ENCODE peak calls at places on chromosomes 16 and 17, in six cellular contexts. K is mesendoderm, C is MM.1S, R is IMR-90, N is neuronal stem cell, T is fibroblast of lung. F is an unnamed sample.

GRCh38 chr16:49858200-49859129 is 2.6 kb upstream of the ZNF423 start:
- DNase-seq in K (peak; percentile 53), C (no peak), R (no peak), N (peak; percentile 58), T (no peak), F (peak; percentile 80)

GRCh38 chr17:8176197-8176940 is at the start of gene TMEM107:
- DNase-seq in K (peak; percentile 96), C (peak; percentile 94), R (peak; percentile 72), N (peak; percentile 84), T (peak; percentile 80), F (peak; percentile 97)

GRCh38 chr17:43581130-43581529 is 35.0 kb upstream of the ETV4 start:
- DNase-seq in K (no peak), C (no peak), R (no peak), N (no peak), T (no peak), F (no peak)

GRCh38 chr17:69802045-69802740 is 272.8 kb upstream of the KCNJ16 start:
- DNase-seq in K (peak; percentile 55), C (no peak), R (no peak), N (no peak), T (no peak), F (peak; percentile 12)

GRCh38 chr16:15494231-15494630 is 59.8 kb downstream of the BMERB1 start:
- DNase-seq in K (no peak), C (no peak), R (peak; percentile 56), N (no peak), T (peak; percentile 27), F (peak; percentile 62)

GRCh38 chr16:85917012-85917411 is 18.1 kb downstream of the IRF8 start:
- DNase-seq in K (no peak), C (no peak), R (no peak), N (no peak), T (no peak), F (no peak)

GRCh38 chr17:17904171-17905035 is 67.6 kb upstream of the SREBF1 start:
- DNase-seq in K (no peak), C (no peak), R (no peak), N (no peak), T (no peak), F (peak; percentile 80)

GRCh38 chr16:46922239-46922638 is 38.1 kb downstream of the GPT2 start:
- DNase-seq in K (no peak), C (no peak), R (no peak), N (no peak), T (no peak), F (no peak)

GRCh38 chr16:29809850-29810698 is 1.9 kb upstream of the PRRT2 start:
- DNase-seq in K (peak; percentile 65), C (no peak), R (no peak), N (no peak), T (no peak), F (no peak)

GRCh38 chr16:88195021-88195581 is 187.7 kb upstream of the ZNF469 start:
- DNase-seq in K (no peak), C (no peak), R (peak; percentile 52), N (no peak), T (peak; percentile 87), F (no peak)

GRCh38 chr17:6551909-6552768 is 4.2 kb downstream of the PITPNM3 start:
- DNase-seq in K (no peak), C (no peak), R (no peak), N (no peak), T (no peak), F (no peak)

GRCh38 chr16:19524866-19525723 is 1.4 kb downstream of the CCP110 start:
- DNase-seq in K (peak; percentile 55), C (peak; percentile 12), R (peak; percentile 2), N (peak; percentile 6), T (no peak), F (no peak)

GRCh38 chr16:58098207-58099096 is 30.7 kb downstream of the CFAP20 start:
- DNase-seq in K (peak; percentile 51), C (no peak), R (peak; percentile 22), N (no peak), T (no peak), F (peak; percentile 53)

GRCh38 chr16:86078121-86078600 is 179.2 kb downstream of the IRF8 start:
- DNase-seq in K (no peak), C (no peak), R (no peak), N (no peak), T (peak; percentile 51), F (no peak)

GRCh38 chr17:48761114-48761513 is 32.6 kb upstream of the HOXB13 start:
- DNase-seq in K (no peak), C (no peak), R (no peak), N (no peak), T (no peak), F (no peak)

GRCh38 chr16:66927012-66927436 is 1.7 kb upstream of the RRAD start:
- DNase-seq in K (peak; percentile 87), C (no peak), R (peak; percentile 88), N (no peak), T (peak; percentile 62), F (peak; percentile 65)

GRCh38 chr17:56471661-56472060 is 121.8 kb upstream of the NOG start:
- DNase-seq in K (no peak), C (no peak), R (peak; percentile 21), N (no peak), T (no peak), F (no peak)

GRCh38 chr16:88685156-88686061 is 898 bp downstream of the SNAI3 start:
- DNase-seq in K (no peak), C (peak; percentile 61), R (peak; percentile 67), N (no peak), T (peak; percentile 48), F (peak; percentile 82)

GRCh38 chr17:63780928-63781327 is 7.0 kb downstream of the DDX42 start:
- DNase-seq in K (no peak), C (no peak), R (no peak), N (no peak), T (no peak), F (no peak)

GRCh38 chr17:50534222-50534978 is 1.9 kb downstream of the EPN3 start:
- DNase-seq in K (peak; percentile 62), C (no peak), R (no peak), N (no peak), T (no peak), F (no peak)

GRCh38 chr17:77885678-77886386 is 72.7 kb upstream of the TNRC6C start:
- DNase-seq in K (no peak), C (no peak), R (no peak), N (no peak), T (no peak), F (no peak)

GRCh38 chr16:11050536-11050935 is 106.2 kb downstream of the CLEC16A start:
- DNase-seq in K (no peak), C (no peak), R (no peak), N (no peak), T (no peak), F (no peak)
- H3K9ac ChIP-seq in K (peak overlapping the region; percentile 4), C (no peak overlapping the region), R (no peak overlapping the region), N (no peak overlapping the region), T (no peak overlapping the region), F (no peak overlapping the region)

GRCh38 chr16:89828870-89829629 is 775 bp downstream of the SPIRE2 start:
- DNase-seq in K (peak; percentile 32), C (no peak), R (no peak), N (no peak), T (no peak), F (no peak)
- H3K4me3 ChIP-seq in K (peak overlapping the region; percentile 54), C (no peak overlapping the region), R (peak overlapping the region; percentile 47), N (peak overlapping the region; percentile 75), T (peak overlapping the region; percentile 57), F (peak overlapping the region; percentile 58)

GRCh38 chr17:75365931-75366275 is 39.6 kb downstream of the GRB2 start:
- DNase-seq in K (no peak), C (no peak), R (no peak), N (no peak), T (no peak), F (no peak)

GRCh38 chr17:75366432-75366831 is 39.0 kb downstream of the GRB2 start:
- DNase-seq in K (no peak), C (no peak), R (no peak), N (no peak), T (no peak), F (no peak)

GRCh38 chr17:75365009-75365930 is 40.2 kb downstream of the GRB2 start:
- DNase-seq in K (no peak), C (no peak), R (no peak), N (no peak), T (no peak), F (no peak)

GRCh38 chr17:75370288-75370687 is 35.2 kb downstream of the GRB2 start:
- DNase-seq in K (no peak), C (no peak), R (no peak), N (no peak), T (no peak), F (peak; percentile 9)

GRCh38 chr17:75367312-75367711 is 38.2 kb downstream of the GRB2 start:
- DNase-seq in K (peak; percentile 56), C (no peak), R (peak; percentile 51), N (no peak), T (no peak), F (peak; percentile 30)
- H3K4me1 ChIP-seq in K (peaks cover 3% of the 10 kb centered on the region), C (no peaks in the 10 kb centered on the region), R (peaks cover 17% of the 10 kb centered on the region), N (no peaks in the 10 kb centered on the region), T (peaks cover 4% of the 10 kb centered on the region), F (peaks cover 34% of the 10 kb centered on the region)

GRCh38 chr17:46118969-46119368 is 74.3 kb downstream of the KANSL1 start:
- DNase-seq in K (no peak), C (no peak), R (no peak), N (no peak), T (peak; percentile 50), F (no peak)

GRCh38 chr17:46117850-46118696 is 75.2 kb downstream of the KANSL1 start:
- DNase-seq in K (peak; percentile 50), C (no peak), R (no peak), N (no peak), T (peak; percentile 22), F (no peak)

GRCh38 chr17:46121165-46121764 is 72.0 kb downstream of the KANSL1 start:
- DNase-seq in K (no peak), C (no peak), R (no peak), N (no peak), T (no peak), F (no peak)

GRCh38 chr17:46121841-46122485 is 71.3 kb downstream of the KANSL1 start:
- DNase-seq in K (no peak), C (peak; percentile 71), R (no peak), N (no peak), T (no peak), F (no peak)

GRCh38 chr17:46120078-46120477 is 73.2 kb downstream of the KANSL1 start:
- DNase-seq in K (no peak), C (peak; percentile 67), R (no peak), N (no peak), T (no peak), F (no peak)
- H3K9ac ChIP-seq in K (no peak overlapping the region), C (no peak overlapping the region), R (no peak overlapping the region), N (no peak overlapping the region), T (no peak overlapping the region), F (no peak overlapping the region)

DNA sequence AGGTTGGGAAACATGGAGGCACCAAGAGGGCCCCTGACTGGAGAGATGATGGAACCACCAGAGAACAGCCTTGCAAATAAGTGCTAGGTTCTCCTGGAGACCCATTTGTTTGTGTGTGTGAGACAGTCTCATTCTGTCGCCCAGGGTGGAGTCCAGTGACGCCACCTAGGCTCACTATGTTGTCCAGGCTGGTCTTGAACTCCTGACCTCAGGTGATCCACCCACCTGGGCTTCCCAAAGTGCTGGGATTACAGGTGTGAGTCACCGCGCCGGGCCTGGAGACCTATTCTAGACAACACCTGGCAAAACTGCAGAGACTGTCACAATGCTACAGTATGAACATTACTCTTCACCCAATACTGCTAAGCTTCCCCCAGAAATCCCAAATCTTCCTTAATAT is 1.5 kb downstream of the NPLOC4 start:
- DNase-seq in K (no peak), C (no peak), R (no peak), N (no peak), T (no peak), F (no peak)
- H3K4me3 ChIP-seq in K (no peak overlapping the region), C (peak overlapping the region; percentile 100), R (peak overlapping the region; percentile 57), N (peak overlapping the region; percentile 99), T (peak overlapping the region; percentile 77), F (peak overlapping the region; percentile 91)

F was measured in adipocyte.